ENCODE peak calls at places on chromosomes 16 and 17, in four cellular contexts. One of them, this sample, is unnamed.

GRCh38 chr16:69315486-69316311 is 4.5 kb downstream of the VPS4A start:
- DNase-seq in activated CD8-positive, alpha-beta memory T cell treated with anti-CD3 and anti-CD28 coated beads, Interleukin-2, amount 10 ng/mL, durations not matched to agents 7 days and 5 days: no peak
- DNase-seq in activated CD4-positive, alpha-beta T cell treated with anti-CD3 and anti-CD28 coated beads, Interleukin-2, amount 50 U/mL, for 48 hours: no peak
- DNase-seq in NCI-H2081: peak; percentile 11
- DNase-seq in this sample: no peak

GRCh38 chr17:5097101-5097834 is 14.4 kb downstream of the ZNF232 start:
- DNase-seq in activated CD8-positive, alpha-beta memory T cell treated with anti-CD3 and anti-CD28 coated beads, Interleukin-2, amount 10 ng/mL, durations not matched to agents 7 days and 5 days: no peak
- DNase-seq in activated CD4-positive, alpha-beta T cell treated with anti-CD3 and anti-CD28 coated beads, Interleukin-2, amount 50 U/mL, for 48 hours: no peak
- DNase-seq in NCI-H2081: no peak
- DNase-seq in this sample: peak; percentile 29

GRCh38 chr16:85400305-85401205 is 212.6 kb upstream of the GSE1 start:
- DNase-seq in activated CD8-positive, alpha-beta memory T cell treated with anti-CD3 and anti-CD28 coated beads, Interleukin-2, amount 10 ng/mL, durations not matched to agents 7 days and 5 days: no peak
- DNase-seq in activated CD4-positive, alpha-beta T cell treated with anti-CD3 and anti-CD28 coated beads, Interleukin-2, amount 50 U/mL, for 48 hours: no peak
- DNase-seq in NCI-H2081: no peak
- DNase-seq in this sample: no peak

GRCh38 chr17:80987941-80988461 is 3.6 kb upstream of the CHMP6 start:
- DNase-seq in activated CD8-positive, alpha-beta memory T cell treated with anti-CD3 and anti-CD28 coated beads, Interleukin-2, amount 10 ng/mL, durations not matched to agents 7 days and 5 days: no peak
- DNase-seq in activated CD4-positive, alpha-beta T cell treated with anti-CD3 and anti-CD28 coated beads, Interleukin-2, amount 50 U/mL, for 48 hours: no peak
- DNase-seq in NCI-H2081: no peak
- DNase-seq in this sample: no peak

GRCh38 chr17:62848334-62848733 is 40.2 kb upstream of the MARCHF10 start:
- DNase-seq in activated CD8-positive, alpha-beta memory T cell treated with anti-CD3 and anti-CD28 coated beads, Interleukin-2, amount 10 ng/mL, durations not matched to agents 7 days and 5 days: no peak
- DNase-seq in activated CD4-positive, alpha-beta T cell treated with anti-CD3 and anti-CD28 coated beads, Interleukin-2, amount 50 U/mL, for 48 hours: no peak
- DNase-seq in NCI-H2081: no peak
- DNase-seq in this sample: no peak

GRCh38 chr17:2710804-2711607 is 558 bp downstream of the CLUH start:
- DNase-seq in activated CD8-positive, alpha-beta memory T cell treated with anti-CD3 and anti-CD28 coated beads, Interleukin-2, amount 10 ng/mL, durations not matched to agents 7 days and 5 days: peak; percentile 51
- DNase-seq in activated CD4-positive, alpha-beta T cell treated with anti-CD3 and anti-CD28 coated beads, Interleukin-2, amount 50 U/mL, for 48 hours: peak; percentile 46
- DNase-seq in NCI-H2081: no peak
- DNase-seq in this sample: peak; percentile 35

GRCh38 chr17:14776791-14777190 is 475.9 kb downstream of the HS3ST3B1 start:
- DNase-seq in activated CD8-positive, alpha-beta memory T cell treated with anti-CD3 and anti-CD28 coated beads, Interleukin-2, amount 10 ng/mL, durations not matched to agents 7 days and 5 days: no peak
- DNase-seq in activated CD4-positive, alpha-beta T cell treated with anti-CD3 and anti-CD28 coated beads, Interleukin-2, amount 50 U/mL, for 48 hours: no peak
- DNase-seq in NCI-H2081: no peak
- DNase-seq in this sample: no peak

GRCh38 chr16:27332105-27332504 is 18.3 kb downstream of the IL4R start:
- DNase-seq in activated CD8-positive, alpha-beta memory T cell treated with anti-CD3 and anti-CD28 coated beads, Interleukin-2, amount 10 ng/mL, durations not matched to agents 7 days and 5 days: no peak
- DNase-seq in activated CD4-positive, alpha-beta T cell treated with anti-CD3 and anti-CD28 coated beads, Interleukin-2, amount 50 U/mL, for 48 hours: no peak
- DNase-seq in NCI-H2081: no peak
- DNase-seq in this sample: no peak

GRCh38 chr16:74309789-74310781 is 13.5 kb downstream of the PSMD7 start:
- DNase-seq in activated CD8-positive, alpha-beta memory T cell treated with anti-CD3 and anti-CD28 coated beads, Interleukin-2, amount 10 ng/mL, durations not matched to agents 7 days and 5 days: no peak
- DNase-seq in activated CD4-positive, alpha-beta T cell treated with anti-CD3 and anti-CD28 coated beads, Interleukin-2, amount 50 U/mL, for 48 hours: no peak
- DNase-seq in NCI-H2081: peak; percentile 18
- DNase-seq in this sample: peak; percentile 44

GRCh38 chr16:10077861-10078260 is 104.4 kb downstream of the GRIN2A start:
- DNase-seq in activated CD8-positive, alpha-beta memory T cell treated with anti-CD3 and anti-CD28 coated beads, Interleukin-2, amount 10 ng/mL, durations not matched to agents 7 days and 5 days: no peak
- DNase-seq in activated CD4-positive, alpha-beta T cell treated with anti-CD3 and anti-CD28 coated beads, Interleukin-2, amount 50 U/mL, for 48 hours: no peak
- DNase-seq in NCI-H2081: no peak
- DNase-seq in this sample: no peak

GRCh38 chr17:58184308-58184985 is 8.1 kb upstream of the EPX start:
- DNase-seq in activated CD8-positive, alpha-beta memory T cell treated with anti-CD3 and anti-CD28 coated beads, Interleukin-2, amount 10 ng/mL, durations not matched to agents 7 days and 5 days: no peak
- DNase-seq in activated CD4-positive, alpha-beta T cell treated with anti-CD3 and anti-CD28 coated beads, Interleukin-2, amount 50 U/mL, for 48 hours: no peak
- DNase-seq in NCI-H2081: no peak
- DNase-seq in this sample: no peak

GRCh38 chr16:81928975-81929374 is 82.3 kb downstream of the SDR42E1 start:
- DNase-seq in activated CD8-positive, alpha-beta memory T cell treated with anti-CD3 and anti-CD28 coated beads, Interleukin-2, amount 10 ng/mL, durations not matched to agents 7 days and 5 days: peak; percentile 63
- DNase-seq in activated CD4-positive, alpha-beta T cell treated with anti-CD3 and anti-CD28 coated beads, Interleukin-2, amount 50 U/mL, for 48 hours: peak; percentile 57
- DNase-seq in NCI-H2081: no peak
- DNase-seq in this sample: peak; percentile 35

GRCh38 chr16:23801387-23801786 is 34.4 kb upstream of the PRKCB start:
- DNase-seq in activated CD8-positive, alpha-beta memory T cell treated with anti-CD3 and anti-CD28 coated beads, Interleukin-2, amount 10 ng/mL, durations not matched to agents 7 days and 5 days: peak; percentile 84
- DNase-seq in activated CD4-positive, alpha-beta T cell treated with anti-CD3 and anti-CD28 coated beads, Interleukin-2, amount 50 U/mL, for 48 hours: peak; percentile 86
- DNase-seq in NCI-H2081: peak; percentile 49
- DNase-seq in this sample: peak; percentile 83

GRCh38 chr17:7413346-7413985 is 5.8 kb downstream of the NLGN2 start:
- DNase-seq in activated CD8-positive, alpha-beta memory T cell treated with anti-CD3 and anti-CD28 coated beads, Interleukin-2, amount 10 ng/mL, durations not matched to agents 7 days and 5 days: no peak
- DNase-seq in activated CD4-positive, alpha-beta T cell treated with anti-CD3 and anti-CD28 coated beads, Interleukin-2, amount 50 U/mL, for 48 hours: no peak
- DNase-seq in NCI-H2081: no peak
- DNase-seq in this sample: no peak

This sample was measured in activated CD8-positive, alpha-beta T cell treated with anti-CD3 and anti-CD28 coated beads, Interleukin-2, amount 10 ng/mL, durations not matched to agents 7 days and 5 days.